ENCODE peak calls at places on chromosome 21, in five cellular contexts. M is CD4-positive, CD25-positive, alpha-beta regulatory T cell; Z is CD8-positive, alpha-beta memory T cell; S is heart left ventricle; U is breast epithelium. H is an unnamed sample. For H3K4me1 and H3K36me3, the result is how much of the 10 kb centered on the place peaks cover.

GRCh38 chr21:35294231-35294898 is 245.3 kb upstream of the RUNX1 start:
- DNase-seq in M (no peak), Z (no peak), S (no peak), U (peak), H (no peak)

GRCh38 chr21:32459972-32460371 is 47.5 kb downstream of the EVA1C start:
- DNase-seq in M (no peak), Z (no peak), S (no peak), U (no peak), H (no peak)

GRCh38 chr21:33197546-33197945 is 32.2 kb upstream of the IFNAR2 start:
- DNase-seq in M (no peak), Z (no peak), S (peak), U (no peak), H (no peak)

GRCh38 chr21:41726970-41727783 is 39.7 kb downstream of the RIPK4 start:
- DNase-seq in M (no peak), Z (no peak), S (peak), U (peak), H (no peak)

GRCh38 chr21:14520535-14520934 is 25.6 kb downstream of the SAMSN1 start:
- DNase-seq in M (no peak), Z (no peak), S (peak), U (no peak), H (no peak)

GRCh38 chr21:32423320-32423719 is 10.8 kb downstream of the EVA1C start:
- DNase-seq in M (no peak), Z (no peak), S (no peak), U (no peak), H (no peak)

GRCh38 chr21:42079939-42080787 is 9.0 kb downstream of the UMODL1 start:
- DNase-seq in M (no peak), Z (no peak), S (no peak), U (no peak), H (no peak)

GRCh38 chr21:42308161-42308913 is 6.9 kb downstream of the TFF3 start:
- DNase-seq in M (no peak), Z (no peak), S (no peak), U (no peak), H (no peak)

GRCh38 chr21:43598416-43599120 is 60.7 kb downstream of the HSF2BP start:
- DNase-seq in M (no peak), Z (no peak), S (no peak), U (no peak), H (no peak)

GRCh38 chr21:15408089-15408488 is 321.7 kb upstream of the USP25 start:
- DNase-seq in M (no peak), Z (no peak), S (no peak), U (no peak), H (no peak)

GRCh38 chr21:45293214-45293725 is 5.6 kb upstream of the POFUT2 start:
- DNase-seq in M (no peak), Z (no peak), S (peak), U (peak), H (no peak)

GRCh38 chr21:33937931-33938339 is 22.3 kb upstream of the ATP5PO start:
- DNase-seq in M (peak), Z (peak), S (no peak), U (no peak), H (no peak)

GRCh38 chr21:44550807-44551206 is 498 bp downstream of the KRTAP10-2 start:
- DNase-seq in M (no peak), Z (no peak), S (no peak), U (no peak), H (no peak)

GRCh38 chr21:43667191-43667904 is 8.0 kb downstream of the RRP1B start:
- DNase-seq in M (no peak), Z (no peak), S (no peak), U (no peak), H (no peak)

GRCh38 chr21:14533555-14534400 is 12.3 kb downstream of the SAMSN1 start:
- DNase-seq in M (peak), Z (peak), S (no peak), U (no peak), H (no peak)

GRCh38 chr21:25535811-25536210 is 71.5 kb downstream of the MRPL39 start:
- DNase-seq in M (no peak), Z (no peak), S (no peak), U (no peak), H (no peak)

GRCh38 chr21:23951251-23951650 is 1656.0 kb downstream of the MRPL39 start:
- DNase-seq in M (no peak), Z (no peak), S (no peak), U (no peak), H (no peak)

GRCh38 chr21:16589046-16589445 is 859.3 kb downstream of the USP25 start:
- DNase-seq in M (no peak), Z (no peak), S (no peak), U (no peak), H (no peak)

GRCh38 chr21:18840239-18840638 is 436.7 kb upstream of the TMPRSS15 start:
- DNase-seq in M (no peak), Z (no peak), S (no peak), U (no peak), H (no peak)

GRCh38 chr21:26461500-26461899 is 111.6 kb downstream of the CYYR1 start:
- DNase-seq in M (no peak), Z (no peak), S (no peak), U (no peak), H (no peak)

GRCh38 chr21:42830456-42831455 is 48.6 kb downstream of the WDR4 start:
- DNase-seq in M (no peak), Z (no peak), S (no peak), U (no peak), H (no peak)

GRCh38 chr21:43597052-43597451 is 62.2 kb downstream of the HSF2BP start:
- DNase-seq in M (no peak), Z (no peak), S (no peak), U (no peak), H (no peak)

GRCh38 chr21:15199414-15199813 is 134.6 kb upstream of the NRIP1 start:
- DNase-seq in M (no peak), Z (no peak), S (peak), U (no peak), H (no peak)

GRCh38 chr21:30577766-30578165 is 12.4 kb downstream of the KRTAP22-2 start:
- DNase-seq in M (no peak), Z (no peak), S (no peak), U (no peak), H (no peak)
- H3K4me1 ChIP-seq in M (under half), Z (under half), S (under half), U (under half), H (under half)

DNA sequence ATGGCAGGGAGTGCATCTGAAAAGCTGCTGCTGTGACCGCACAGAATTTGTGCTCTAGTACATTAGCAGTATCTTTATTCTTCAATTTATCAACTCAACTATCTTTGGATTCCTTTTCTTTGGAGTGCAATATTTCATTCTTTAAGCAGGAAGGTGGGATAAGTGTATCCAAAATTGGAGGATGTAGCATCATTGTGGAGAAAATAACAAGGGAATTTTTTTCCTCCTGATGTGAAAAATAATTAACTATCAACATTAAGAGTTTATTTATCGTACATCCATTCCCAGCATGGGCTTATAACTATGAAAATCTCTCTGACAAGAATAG is 25.5 kb downstream of the MAP3K7CL start:
- DNase-seq in M (no peak), Z (no peak), S (no peak), U (no peak), H (no peak)
- H3K4me3 ChIP-seq in M (no peak), Z (no peak), S (no peak), U (peak), H (no peak)

GRCh38 chr21:46368533-46369285 is 44.8 kb downstream of the PCNT start:
- DNase-seq in M (no peak), Z (peak), S (no peak), U (no peak), H (peak)
- H3K36me3 ChIP-seq in M (under half), Z (under half), S (under half), U (under half), H (under half)

GRCh38 chr21:38474124-38474523 is 24.2 kb downstream of the ERG start:
- DNase-seq in M (no peak), Z (no peak), S (peak), U (no peak), H (no peak)

GRCh38 chr21:38475519-38475918 is 22.8 kb downstream of the ERG start:
- DNase-seq in M (no peak), Z (no peak), S (no peak), U (no peak), H (no peak)

GRCh38 chr21:38474796-38475195 is 23.5 kb downstream of the ERG start:
- DNase-seq in M (no peak), Z (no peak), S (no peak), U (no peak), H (no peak)

GRCh38 chr21:38477241-38477640 is 21.0 kb downstream of the ERG start:
- DNase-seq in M (no peak), Z (no peak), S (no peak), U (no peak), H (no peak)

DNA sequence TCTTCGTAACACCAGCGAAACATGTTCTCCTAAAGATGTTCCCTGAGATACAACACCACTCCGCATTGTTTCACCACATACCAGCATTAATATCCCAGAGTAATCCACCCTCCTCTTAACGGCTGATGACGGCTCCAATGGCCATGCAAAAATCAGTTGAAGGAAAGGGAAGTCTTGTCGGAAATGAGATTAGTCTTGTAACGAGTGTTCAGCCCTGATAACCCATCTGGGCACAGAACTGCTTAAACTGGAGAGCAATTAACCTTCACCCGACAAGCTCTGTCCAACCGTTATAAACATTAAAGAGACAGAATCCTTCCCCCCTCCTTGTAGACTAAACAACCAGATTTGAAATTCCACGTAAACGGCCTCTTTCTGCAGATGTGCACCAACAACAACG is 21.9 kb downstream of the ERG start:
- DNase-seq in M (no peak), Z (no peak), S (no peak), U (no peak), H (no peak)
- H3K4me1 ChIP-seq in M (under half), Z (under half), S (half or more), U (under half), H (under half)

GRCh38 chr21:31383770-31384169 is 39.7 kb upstream of the TIAM1 start:
- DNase-seq in M (no peak), Z (no peak), S (no peak), U (no peak), H (no peak)
- H3K4me3 ChIP-seq in M (no peak), Z (no peak), S (no peak), U (no peak), H (no peak)

H was measured in naive thymus-derived CD4-positive, alpha-beta T cell.